ENCODE peak calls at places on chromosome 12, in eight cellular contexts. One of them, this sample, is unnamed.

GRCh38 chr12:38507839-38508238 is 191.3 kb downstream of the ALG10B start:
- DNase-seq in LoVo: no peak
- DNase-seq in Daoy: no peak
- DNase-seq in stimulated activated CD4-positive, alpha-beta T cell treated with anti-CD3 and anti-CD28 coated beads, Interleukin-4, amount 100 ng/mL, for 4 hours: no peak
- DNase-seq in posterior cingulate gyrus: no peak
- DNase-seq in BJ: no peak
- DNase-seq in activated CD8-positive, alpha-beta T cell treated with anti-CD3 and anti-CD28 coated beads for 36 hours: no peak
- DNase-seq in epithelial cell of esophagus: peak
- DNase-seq in this sample: peak

GRCh38 chr12:89319111-89319510 is 33.2 kb downstream of the DUSP6 start:
- DNase-seq in LoVo: peak
- DNase-seq in Daoy: no peak
- DNase-seq in stimulated activated CD4-positive, alpha-beta T cell treated with anti-CD3 and anti-CD28 coated beads, Interleukin-4, amount 100 ng/mL, for 4 hours: no peak
- DNase-seq in posterior cingulate gyrus: no peak
- DNase-seq in BJ: no peak
- DNase-seq in activated CD8-positive, alpha-beta T cell treated with anti-CD3 and anti-CD28 coated beads for 36 hours: no peak
- DNase-seq in epithelial cell of esophagus: peak
- DNase-seq in this sample: peak

GRCh38 chr12:31326689-31327659 is 1.0 kb upstream of the SINHCAF start:
- DNase-seq in LoVo: no peak
- DNase-seq in Daoy: no peak
- DNase-seq in stimulated activated CD4-positive, alpha-beta T cell treated with anti-CD3 and anti-CD28 coated beads, Interleukin-4, amount 100 ng/mL, for 4 hours: no peak
- DNase-seq in posterior cingulate gyrus: no peak
- DNase-seq in BJ: no peak
- DNase-seq in activated CD8-positive, alpha-beta T cell treated with anti-CD3 and anti-CD28 coated beads for 36 hours: no peak
- DNase-seq in epithelial cell of esophagus: no peak
- DNase-seq in this sample: no peak

GRCh38 chr12:47984331-47984801 is 19.9 kb downstream of the COL2A1 start:
- DNase-seq in LoVo: no peak
- DNase-seq in Daoy: no peak
- DNase-seq in stimulated activated CD4-positive, alpha-beta T cell treated with anti-CD3 and anti-CD28 coated beads, Interleukin-4, amount 100 ng/mL, for 4 hours: no peak
- DNase-seq in posterior cingulate gyrus: no peak
- DNase-seq in BJ: no peak
- DNase-seq in activated CD8-positive, alpha-beta T cell treated with anti-CD3 and anti-CD28 coated beads for 36 hours: no peak
- DNase-seq in epithelial cell of esophagus: no peak
- DNase-seq in this sample: no peak

GRCh38 chr12:26226629-26227375 is 31.4 kb downstream of the SSPN start:
- DNase-seq in LoVo: no peak
- DNase-seq in Daoy: peak
- DNase-seq in stimulated activated CD4-positive, alpha-beta T cell treated with anti-CD3 and anti-CD28 coated beads, Interleukin-4, amount 100 ng/mL, for 4 hours: no peak
- DNase-seq in posterior cingulate gyrus: peak
- DNase-seq in BJ: no peak
- DNase-seq in activated CD8-positive, alpha-beta T cell treated with anti-CD3 and anti-CD28 coated beads for 36 hours: peak
- DNase-seq in epithelial cell of esophagus: peak
- DNase-seq in this sample: peak

GRCh38 chr12:19830461-19830860 is 391.2 kb downstream of the AEBP2 start:
- DNase-seq in LoVo: no peak
- DNase-seq in Daoy: no peak
- DNase-seq in stimulated activated CD4-positive, alpha-beta T cell treated with anti-CD3 and anti-CD28 coated beads, Interleukin-4, amount 100 ng/mL, for 4 hours: no peak
- DNase-seq in posterior cingulate gyrus: no peak
- DNase-seq in BJ: no peak
- DNase-seq in activated CD8-positive, alpha-beta T cell treated with anti-CD3 and anti-CD28 coated beads for 36 hours: no peak
- DNase-seq in epithelial cell of esophagus: no peak
- DNase-seq in this sample: no peak

GRCh38 chr12:2806700-2807099 is 5.8 kb upstream of the ITFG2 start:
- DNase-seq in LoVo: no peak
- DNase-seq in Daoy: no peak
- DNase-seq in stimulated activated CD4-positive, alpha-beta T cell treated with anti-CD3 and anti-CD28 coated beads, Interleukin-4, amount 100 ng/mL, for 4 hours: no peak
- DNase-seq in posterior cingulate gyrus: no peak
- DNase-seq in BJ: no peak
- DNase-seq in activated CD8-positive, alpha-beta T cell treated with anti-CD3 and anti-CD28 coated beads for 36 hours: no peak
- DNase-seq in epithelial cell of esophagus: no peak
- DNase-seq in this sample: peak

GRCh38 chr12:120468846-120469449 is 600 bp downstream of the SRSF9 start:
- DNase-seq in LoVo: no peak
- DNase-seq in Daoy: peak
- DNase-seq in stimulated activated CD4-positive, alpha-beta T cell treated with anti-CD3 and anti-CD28 coated beads, Interleukin-4, amount 100 ng/mL, for 4 hours: peak
- DNase-seq in posterior cingulate gyrus: no peak
- DNase-seq in BJ: no peak
- DNase-seq in activated CD8-positive, alpha-beta T cell treated with anti-CD3 and anti-CD28 coated beads for 36 hours: peak
- DNase-seq in epithelial cell of esophagus: no peak
- DNase-seq in this sample: peak

GRCh38 chr12:121128908-121129704 is 3.6 kb upstream of the P2RX7 start:
- DNase-seq in LoVo: no peak
- DNase-seq in Daoy: peak
- DNase-seq in stimulated activated CD4-positive, alpha-beta T cell treated with anti-CD3 and anti-CD28 coated beads, Interleukin-4, amount 100 ng/mL, for 4 hours: peak
- DNase-seq in posterior cingulate gyrus: peak
- DNase-seq in BJ: no peak
- DNase-seq in activated CD8-positive, alpha-beta T cell treated with anti-CD3 and anti-CD28 coated beads for 36 hours: peak
- DNase-seq in epithelial cell of esophagus: no peak
- DNase-seq in this sample: peak

GRCh38 chr12:54977155-54977554 is 7.4 kb downstream of the TESPA1 start:
- DNase-seq in LoVo: no peak
- DNase-seq in Daoy: peak
- DNase-seq in stimulated activated CD4-positive, alpha-beta T cell treated with anti-CD3 and anti-CD28 coated beads, Interleukin-4, amount 100 ng/mL, for 4 hours: no peak
- DNase-seq in posterior cingulate gyrus: no peak
- DNase-seq in BJ: peak
- DNase-seq in activated CD8-positive, alpha-beta T cell treated with anti-CD3 and anti-CD28 coated beads for 36 hours: no peak
- DNase-seq in epithelial cell of esophagus: peak
- DNase-seq in this sample: peak

GRCh38 chr12:75315518-75315917 is 14.6 kb downstream of the CAPS2 start:
- DNase-seq in LoVo: no peak
- DNase-seq in Daoy: peak
- DNase-seq in stimulated activated CD4-positive, alpha-beta T cell treated with anti-CD3 and anti-CD28 coated beads, Interleukin-4, amount 100 ng/mL, for 4 hours: no peak
- DNase-seq in posterior cingulate gyrus: no peak
- DNase-seq in BJ: peak
- DNase-seq in activated CD8-positive, alpha-beta T cell treated with anti-CD3 and anti-CD28 coated beads for 36 hours: no peak
- DNase-seq in epithelial cell of esophagus: no peak
- DNase-seq in this sample: no peak